ENCODE peak calls at places on chromosomes 5 and 9, in five cellular contexts. M, C, E, R and D are unnamed samples.

GRCh38 chr5:122310886-122311285 is 1.2 kb upstream of the SNCAIP start:
- DNase-seq in M (peak), C (no peak), E (peak), R (no peak), D (no peak)

GRCh38 chr9:73143606-73144328 is 7.9 kb upstream of the ANXA1 start:
- DNase-seq in M (no peak), C (peak), E (peak), R (no peak), D (no peak)

GRCh38 chr5:177444106-177445051 is 2.2 kb upstream of the PRR7 start:
- DNase-seq in M (no peak), C (no peak), E (no peak), R (peak), D (no peak)

GRCh38 chr5:138595396-138595795 is 20.2 kb upstream of the HSPA9 start:
- DNase-seq in M (no peak), C (no peak), E (no peak), R (no peak), D (no peak)

GRCh38 chr5:137589185-137589584 is 90.1 kb upstream of the SPOCK1 start:
- DNase-seq in M (no peak), C (no peak), E (no peak), R (no peak), D (no peak)

GRCh38 chr9:69325409-69326212 is 596 bp downstream of the ENTREP1 start:
- DNase-seq in M (peak), C (no peak), E (no peak), R (no peak), D (no peak)

GRCh38 chr9:4293293-4293931 is 6.5 kb downstream of the GLIS3 start:
- DNase-seq in M (peak), C (peak), E (peak), R (no peak), D (no peak)

GRCh38 chr5:128216860-128217531 is 133.4 kb downstream of the SLC12A2 start:
- DNase-seq in M (peak), C (peak), E (peak), R (no peak), D (no peak)

GRCh38 chr5:90902681-90903386 is 344.2 kb downstream of the ADGRV1 start:
- DNase-seq in M (no peak), C (no peak), E (no peak), R (no peak), D (no peak)
- H3K4me3 ChIP-seq in M (no peak), C (no peak), E (no peak), R (no peak), D (no peak)

GRCh38 chr9:114229236-114229635 is 73.9 kb downstream of the COL27A1 start:
- DNase-seq in M (no peak), C (no peak), E (no peak), R (no peak), D (no peak)

GRCh38 chr9:114230068-114230467 is 74.7 kb downstream of the COL27A1 start:
- DNase-seq in M (no peak), C (no peak), E (no peak), R (no peak), D (no peak)

GRCh38 chr9:114233806-114234205 is 78.5 kb downstream of the COL27A1 start:
- DNase-seq in M (peak), C (no peak), E (no peak), R (no peak), D (no peak)

GRCh38 chr9:114231218-114232090 is 76.1 kb downstream of the COL27A1 start:
- DNase-seq in M (no peak), C (no peak), E (peak), R (no peak), D (no peak)

DNA sequence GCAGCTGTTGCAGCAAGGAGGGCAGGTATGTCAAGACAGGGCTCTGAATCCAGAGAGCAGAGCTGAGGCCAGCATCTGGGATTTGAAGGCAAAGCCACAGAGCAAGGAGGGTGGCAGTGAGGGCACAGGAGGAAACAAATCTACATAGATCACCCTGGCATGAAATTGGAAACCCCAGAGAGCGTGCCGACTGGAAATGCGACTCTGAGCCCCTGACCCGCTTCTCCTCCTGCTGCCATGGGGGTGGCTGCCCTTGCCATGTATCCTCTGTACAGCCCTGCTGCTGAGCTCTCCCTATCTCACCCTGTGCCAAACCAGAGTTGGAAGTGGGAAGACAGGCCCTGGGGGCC is 76.7 kb downstream of the COL27A1 start:
- DNase-seq in M (no peak), C (no peak), E (no peak), R (no peak), D (no peak)
- H3K4me3 ChIP-seq in M (no peak), C (no peak), E (no peak), R (no peak), D (no peak)

GRCh38 chr5:126448720-126449119 is 25.5 kb downstream of the GRAMD2B start:
- DNase-seq in M (no peak), C (no peak), E (no peak), R (no peak), D (no peak)

GRCh38 chr5:126445502-126446174 is 22.4 kb downstream of the GRAMD2B start:
- DNase-seq in M (no peak), C (peak), E (no peak), R (no peak), D (peak)

GRCh38 chr5:126449751-126450271 is 26.6 kb downstream of the GRAMD2B start:
- DNase-seq in M (no peak), C (peak), E (peak), R (peak), D (peak)

GRCh38 chr5:126444137-126444536 is 20.9 kb downstream of the GRAMD2B start:
- DNase-seq in M (no peak), C (no peak), E (no peak), R (no peak), D (no peak)

DNA sequence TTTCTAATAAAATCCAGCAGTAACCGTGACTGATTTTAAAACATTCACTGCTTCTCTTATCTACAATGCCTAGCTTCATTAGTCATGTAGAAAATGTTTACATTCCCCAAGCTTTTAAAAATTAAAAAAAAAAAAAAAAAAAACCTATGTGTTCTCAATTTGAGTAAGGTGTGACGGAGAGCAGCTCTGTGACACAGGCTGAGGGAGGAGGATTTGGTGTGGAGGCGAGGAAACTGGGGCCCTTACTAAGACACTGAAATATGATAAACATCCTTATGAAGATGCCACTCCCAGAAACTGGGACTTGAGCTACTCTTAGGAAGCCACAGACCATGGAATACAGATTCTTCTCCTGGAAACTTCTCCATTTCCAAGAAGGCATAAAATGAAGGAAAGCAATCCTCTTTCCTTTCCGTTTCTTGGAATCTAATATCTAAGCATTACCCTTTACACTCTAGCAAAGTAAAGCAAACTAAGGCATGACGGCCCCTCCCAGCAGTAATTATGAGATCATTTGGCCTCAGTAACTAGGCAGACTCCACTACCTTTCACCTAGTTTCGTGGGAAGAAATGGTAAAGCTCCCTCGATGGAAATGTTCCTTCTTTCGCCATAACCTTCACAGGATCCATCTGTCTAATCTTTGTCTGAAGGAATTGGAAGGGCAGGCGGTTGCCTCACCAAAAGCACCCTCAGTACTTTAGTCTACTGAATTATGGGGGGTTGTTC is 23.5 kb downstream of the GRAMD2B start:
- DNase-seq in M (no peak), C (peak), E (peak), R (no peak), D (no peak)
- H3K4me3 ChIP-seq in M (no peak), C (no peak), E (no peak), R (no peak), D (no peak)

GRCh38 chr9:133725886-133726285 is 12.3 kb downstream of the SARDH start:
- DNase-seq in M (no peak), C (no peak), E (no peak), R (no peak), D (no peak)
- H3K4me3 ChIP-seq in M (no peak), C (no peak), E (no peak), R (no peak), D (no peak)

DNA sequence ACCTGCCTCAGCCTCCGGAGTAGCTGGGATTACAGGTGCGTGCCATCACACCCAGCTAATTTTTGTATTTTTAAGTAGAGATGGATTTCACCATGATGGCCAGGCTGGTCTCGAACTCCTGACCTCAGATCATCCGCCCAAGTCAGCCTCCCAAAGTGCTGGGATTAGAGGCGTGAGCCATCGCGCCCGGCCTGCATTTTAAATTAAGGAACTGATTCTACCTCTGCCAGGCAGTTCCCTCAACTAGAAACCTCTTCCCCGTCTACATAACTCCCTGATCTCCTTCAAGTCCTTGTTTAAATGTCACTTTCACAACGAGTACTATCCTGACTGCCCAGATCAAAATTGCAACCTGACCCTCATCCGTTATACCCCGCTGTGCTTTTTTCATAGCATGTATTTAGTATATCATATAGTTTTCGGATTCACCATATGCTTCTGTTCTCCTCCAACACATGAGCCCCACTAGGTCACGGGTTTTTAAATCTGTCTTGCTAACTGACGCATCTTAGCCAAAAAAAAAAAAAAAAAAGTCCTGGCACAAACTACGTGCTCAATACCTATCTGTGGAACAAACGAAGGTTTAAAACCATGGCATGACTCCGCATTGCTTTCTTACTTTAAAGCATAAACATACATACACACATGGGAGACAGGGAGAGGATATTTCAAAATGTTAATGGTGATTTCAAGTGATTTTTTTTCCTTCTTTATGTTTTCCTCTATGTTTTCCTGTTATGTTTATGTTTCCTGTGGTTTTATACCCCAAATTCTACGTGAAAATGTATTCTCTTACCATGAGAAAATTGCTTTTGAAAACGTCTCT is 766 bp upstream of the SOWAHA start:
- DNase-seq in M (no peak), C (no peak), E (no peak), R (no peak), D (no peak)
- H3K4me3 ChIP-seq in M (no peak), C (no peak), E (peak), R (no peak), D (peak)

GRCh38 chr9:27534131-27534530 is 4.5 kb upstream of the MOB3B start:
- DNase-seq in M (no peak), C (no peak), E (no peak), R (no peak), D (no peak)
- H3K4me3 ChIP-seq in M (no peak), C (no peak), E (no peak), R (no peak), D (no peak)

DNA sequence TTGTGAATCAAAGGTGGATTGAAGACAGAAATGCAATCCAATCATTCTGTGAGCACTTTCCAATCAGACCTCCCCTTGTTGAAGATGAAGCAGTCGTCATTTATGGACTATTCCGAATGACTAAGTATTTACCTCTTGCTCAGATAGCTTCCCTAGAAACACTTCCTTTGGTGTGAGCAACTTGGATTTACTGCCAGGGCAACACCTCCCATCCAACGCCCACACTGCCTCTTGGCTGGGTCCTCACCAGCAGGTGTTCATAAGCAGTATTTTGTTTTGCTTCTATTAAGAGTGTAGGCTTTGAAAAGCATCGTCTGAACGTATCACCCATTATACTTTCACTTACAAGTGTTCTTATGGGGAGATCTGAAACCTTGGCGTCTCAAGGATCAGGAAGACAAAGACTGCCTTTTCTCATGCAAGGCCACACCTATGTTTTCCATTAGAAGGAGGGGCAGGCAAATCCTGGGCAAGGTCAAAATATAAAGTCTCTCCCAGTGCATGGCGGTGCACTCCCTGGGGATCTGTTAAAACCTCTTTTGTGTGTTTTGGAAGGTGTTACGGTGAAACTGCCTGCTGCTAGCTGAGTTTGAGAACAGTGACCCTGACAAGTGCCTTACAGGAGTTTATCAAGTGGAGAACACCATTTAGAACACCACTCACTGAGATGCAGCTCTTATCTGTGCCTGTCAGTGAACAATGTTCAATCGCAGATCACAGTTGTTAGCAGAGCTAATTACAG is 10.6 kb upstream of the MARCHF3 start:
- DNase-seq in M (no peak), C (peak), E (peak), R (no peak), D (no peak)
- H3K4me3 ChIP-seq in M (no peak), C (no peak), E (no peak), R (no peak), D (no peak)

GRCh38 chr5:173697931-173698579 is 81.6 kb upstream of the BOD1 start:
- DNase-seq in M (no peak), C (no peak), E (no peak), R (no peak), D (no peak)
- H3K4me3 ChIP-seq in M (no peak), C (no peak), E (no peak), R (no peak), D (no peak)